ENCODE peak calls at places on chromosome 6, in four cellular contexts. One of them, this sample, is unnamed.

GRCh38 chr6:109874086-109874485 is 104.0 kb upstream of the GPR6 start:
- DNase-seq in BJ: no peak
- DNase-seq in body of pancreas: no peak
- DNase-seq in breast epithelium: no peak
- DNase-seq in this sample: no peak

GRCh38 chr6:12348530-12349511 is 58.7 kb downstream of the EDN1 start:
- DNase-seq in BJ: peak; percentile 59
- DNase-seq in body of pancreas: peak; percentile 14
- DNase-seq in breast epithelium: no peak
- DNase-seq in this sample: peak; percentile 44

GRCh38 chr6:79630883-79631799 is at the start of gene SH3BGRL2:
- DNase-seq in BJ: no peak
- DNase-seq in body of pancreas: peak; percentile 93
- DNase-seq in breast epithelium: peak; percentile 70
- DNase-seq in this sample: no peak

GRCh38 chr6:85404497-85405174 is 45.2 kb upstream of the NT5E start:
- DNase-seq in BJ: peak; percentile 74
- DNase-seq in body of pancreas: peak; percentile 52
- DNase-seq in breast epithelium: no peak
- DNase-seq in this sample: peak; percentile 92

GRCh38 chr6:8066108-8066507 is 1.9 kb upstream of the BLOC1S5 start:
- DNase-seq in BJ: no peak
- DNase-seq in body of pancreas: no peak
- DNase-seq in breast epithelium: no peak
- DNase-seq in this sample: no peak

GRCh38 chr6:166540631-166541331 is 45.7 kb downstream of the RAMACL start:
- DNase-seq in BJ: no peak
- DNase-seq in body of pancreas: peak; percentile 25
- DNase-seq in breast epithelium: no peak
- DNase-seq in this sample: no peak

GRCh38 chr6:109455502-109456282 is at the start of gene MICAL1:
- DNase-seq in BJ: no peak
- DNase-seq in body of pancreas: peak; percentile 75
- DNase-seq in breast epithelium: no peak
- DNase-seq in this sample: no peak

GRCh38 chr6:72522735-72523141 is 99.1 kb upstream of the KCNQ5 start:
- DNase-seq in BJ: no peak
- DNase-seq in body of pancreas: peak; percentile 50
- DNase-seq in breast epithelium: no peak
- DNase-seq in this sample: no peak

GRCh38 chr6:169640347-169640972 is 61.4 kb downstream of the WDR27 start:
- DNase-seq in BJ: no peak
- DNase-seq in body of pancreas: no peak
- DNase-seq in breast epithelium: no peak
- DNase-seq in this sample: peak; percentile 24

GRCh38 chr6:97401533-97401932 is 118.5 kb upstream of the MMS22L start:
- DNase-seq in BJ: peak; percentile 17
- DNase-seq in body of pancreas: no peak
- DNase-seq in breast epithelium: no peak
- DNase-seq in this sample: no peak

GRCh38 chr6:131216277-131216676 is 81.0 kb downstream of the AKAP7 start:
- DNase-seq in BJ: no peak
- DNase-seq in body of pancreas: no peak
- DNase-seq in breast epithelium: no peak
- DNase-seq in this sample: no peak

GRCh38 chr6:110799655-110800054 is 15.6 kb downstream of the CDK19 start:
- DNase-seq in BJ: no peak
- DNase-seq in body of pancreas: no peak
- DNase-seq in breast epithelium: no peak
- DNase-seq in this sample: no peak

GRCh38 chr6:17200395-17200794 is 80.8 kb upstream of the RBM24 start:
- DNase-seq in BJ: no peak
- DNase-seq in body of pancreas: no peak
- DNase-seq in breast epithelium: no peak
- DNase-seq in this sample: no peak

GRCh38 chr6:42520786-42521607 is 42.8 kb upstream of the UBR2 start:
- DNase-seq in BJ: no peak
- DNase-seq in body of pancreas: no peak
- DNase-seq in breast epithelium: no peak
- DNase-seq in this sample: no peak

GRCh38 chr6:5175195-5175594 is 85.6 kb downstream of the LYRM4 start:
- DNase-seq in BJ: no peak
- DNase-seq in body of pancreas: no peak
- DNase-seq in breast epithelium: no peak
- DNase-seq in this sample: no peak

GRCh38 chr6:24489881-24490280 is 503 bp upstream of the GPLD1 start:
- DNase-seq in BJ: no peak
- DNase-seq in body of pancreas: peak; percentile 65
- DNase-seq in breast epithelium: no peak
- DNase-seq in this sample: peak; percentile 35

GRCh38 chr6:5351552-5351951 is 90.2 kb downstream of the FARS2 start:
- DNase-seq in BJ: no peak
- DNase-seq in body of pancreas: no peak
- DNase-seq in breast epithelium: no peak
- DNase-seq in this sample: no peak

GRCh38 chr6:116388924-116389323 is 18.2 kb downstream of the DSE start:
- DNase-seq in BJ: no peak
- DNase-seq in body of pancreas: no peak
- DNase-seq in breast epithelium: no peak
- DNase-seq in this sample: no peak

GRCh38 chr6:168159503-168159902 is 80.5 kb upstream of the FRMD1 start:
- DNase-seq in BJ: no peak
- DNase-seq in body of pancreas: no peak
- DNase-seq in breast epithelium: no peak
- DNase-seq in this sample: no peak

GRCh38 chr6:13302751-13303667 is 25.3 kb downstream of the TBC1D7 start:
- DNase-seq in BJ: peak; percentile 98
- DNase-seq in body of pancreas: peak; percentile 82
- DNase-seq in breast epithelium: no peak
- DNase-seq in this sample: peak; percentile 87

GRCh38 chr6:169227116-169227515 is 26.5 kb downstream of the THBS2 start:
- DNase-seq in BJ: no peak
- DNase-seq in body of pancreas: no peak
- DNase-seq in breast epithelium: no peak
- DNase-seq in this sample: no peak

GRCh38 chr6:168186438-168186837 is 107.4 kb upstream of the FRMD1 start:
- DNase-seq in BJ: no peak
- DNase-seq in body of pancreas: no peak
- DNase-seq in breast epithelium: no peak
- DNase-seq in this sample: no peak

GRCh38 chr6:139708342-139709199 is 334.1 kb upstream of the CITED2 start:
- DNase-seq in BJ: peak; percentile 66
- DNase-seq in body of pancreas: peak; percentile 51
- DNase-seq in breast epithelium: no peak
- DNase-seq in this sample: peak; percentile 87

GRCh38 chr6:118565317-118565960 is 17.3 kb downstream of the PLN start:
- DNase-seq in BJ: no peak
- DNase-seq in body of pancreas: peak; percentile 49
- DNase-seq in breast epithelium: no peak
- DNase-seq in this sample: no peak

GRCh38 chr6:56642366-56643261 is at the start of gene DST:
- DNase-seq in BJ: peak; percentile 92
- DNase-seq in body of pancreas: no peak
- DNase-seq in breast epithelium: no peak
- DNase-seq in this sample: peak; percentile 89

DNA sequence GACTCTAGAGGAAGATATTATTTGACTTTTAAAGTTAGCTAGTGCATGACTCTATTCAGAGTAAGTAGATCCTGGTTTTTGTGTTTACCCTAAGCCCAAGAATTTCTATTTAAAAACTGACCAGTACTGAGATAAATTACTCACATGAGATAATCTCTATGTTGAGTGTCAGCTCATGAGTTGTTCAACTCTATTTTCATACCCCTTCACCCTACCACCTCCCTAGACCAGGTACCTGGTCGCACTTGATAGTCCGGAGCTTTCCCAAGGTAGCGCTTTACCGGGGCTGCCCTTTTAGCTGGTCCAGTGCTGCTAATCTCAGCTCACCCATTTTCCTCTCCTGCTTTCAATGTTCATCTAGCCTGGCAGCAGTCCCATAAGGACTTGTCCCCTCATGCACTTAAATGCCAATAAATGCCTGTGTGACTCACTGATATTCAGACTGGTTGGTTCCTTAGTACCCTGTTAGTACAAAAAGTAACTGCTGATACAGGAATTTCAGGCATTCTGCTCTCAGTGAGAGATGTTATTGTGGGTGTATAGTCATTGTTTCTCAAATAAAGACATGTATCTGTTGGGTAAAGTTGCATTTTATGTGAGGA is 503.9 kb downstream of the ADGRB3 start:
- DNase-seq in BJ: no peak
- DNase-seq in body of pancreas: no peak
- DNase-seq in breast epithelium: no peak
- DNase-seq in this sample: no peak
- H3K4me3 ChIP-seq in BJ: no peak overlapping the region
- H3K4me3 ChIP-seq in body of pancreas: no peak overlapping the region
- H3K4me3 ChIP-seq in breast epithelium: no peak overlapping the region
- H3K4me3 ChIP-seq in this sample: no peak overlapping the region

GRCh38 chr6:147347179-147347881 is 143.1 kb downstream of the STXBP5 start:
- DNase-seq in BJ: no peak
- DNase-seq in body of pancreas: no peak
- DNase-seq in breast epithelium: no peak
- DNase-seq in this sample: no peak

GRCh38 chr6:147345902-147346301 is 141.7 kb downstream of the STXBP5 start:
- DNase-seq in BJ: no peak
- DNase-seq in body of pancreas: no peak
- DNase-seq in breast epithelium: no peak
- DNase-seq in this sample: no peak

DNA sequence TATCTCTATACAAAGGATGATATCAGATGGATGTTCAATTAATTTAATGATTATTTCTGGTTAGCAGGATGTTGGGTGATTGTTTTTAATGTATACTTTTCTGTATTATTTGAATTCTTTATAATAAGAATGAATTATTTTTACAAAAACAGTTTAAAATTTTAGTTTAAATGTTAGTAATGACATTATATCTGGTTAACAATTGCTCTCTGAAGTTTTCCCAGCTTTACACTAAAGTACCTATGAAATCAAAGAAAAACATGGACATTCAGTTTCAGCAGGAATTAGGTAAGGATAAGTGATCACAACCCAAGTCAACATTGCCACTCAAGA is 143.6 kb downstream of the STXBP5 start:
- DNase-seq in BJ: no peak
- DNase-seq in body of pancreas: no peak
- DNase-seq in breast epithelium: no peak
- DNase-seq in this sample: no peak
- TF ChIP-seq CTCF in BJ: no peak
- TF ChIP-seq CTCF in body of pancreas: no peak
- TF ChIP-seq CTCF in breast epithelium: no peak
- TF ChIP-seq CTCF in this sample: no peak

GRCh38 chr6:108120311-108120710 is 45.5 kb upstream of the NR2E1 start:
- DNase-seq in BJ: no peak
- DNase-seq in body of pancreas: no peak
- DNase-seq in breast epithelium: no peak
- DNase-seq in this sample: no peak

GRCh38 chr6:108119212-108120141 is 44.9 kb upstream of the OSTM1 start:
- DNase-seq in BJ: no peak
- DNase-seq in body of pancreas: no peak
- DNase-seq in breast epithelium: no peak
- DNase-seq in this sample: no peak

GRCh38 chr6:108117427-108118358 is 43.2 kb upstream of the OSTM1 start:
- DNase-seq in BJ: no peak
- DNase-seq in body of pancreas: peak; percentile 25
- DNase-seq in breast epithelium: no peak
- DNase-seq in this sample: no peak

GRCh38 chr6:108118359-108118724 is 43.8 kb upstream of the OSTM1 start:
- DNase-seq in BJ: no peak
- DNase-seq in body of pancreas: no peak
- DNase-seq in breast epithelium: no peak
- DNase-seq in this sample: no peak

DNA sequence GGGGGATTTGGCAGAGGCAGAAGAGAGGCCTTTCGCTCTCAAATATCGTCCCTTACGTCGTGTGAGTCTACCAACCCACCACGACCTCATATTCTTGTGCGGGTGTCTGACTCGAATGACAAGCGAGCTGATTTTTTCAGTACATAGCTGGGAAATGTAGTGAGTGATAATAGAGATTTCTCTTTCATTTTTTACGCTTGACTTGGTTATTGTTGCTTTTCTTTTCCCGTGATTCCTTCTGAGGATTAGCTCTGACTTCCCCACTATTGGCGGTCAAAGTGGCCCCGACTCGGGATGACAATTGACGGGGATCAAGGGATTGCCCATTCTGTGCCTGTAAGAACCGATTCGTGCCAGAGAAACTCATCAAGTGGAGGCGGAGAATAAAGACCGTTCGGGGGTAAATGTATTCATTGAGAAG is 44.3 kb upstream of the OSTM1 start:
- DNase-seq in BJ: no peak
- DNase-seq in body of pancreas: no peak
- DNase-seq in breast epithelium: no peak
- DNase-seq in this sample: no peak
- H3K4me3 ChIP-seq in BJ: peak overlapping the region; percentile 7
- H3K4me3 ChIP-seq in body of pancreas: no peak overlapping the region
- H3K4me3 ChIP-seq in breast epithelium: peak overlapping the region; percentile 67
- H3K4me3 ChIP-seq in this sample: peak overlapping the region; percentile 7

GRCh38 chr6:47079638-47080037 is 37.5 kb upstream of the ADGRF1 start:
- DNase-seq in BJ: no peak
- DNase-seq in body of pancreas: no peak
- DNase-seq in breast epithelium: no peak
- DNase-seq in this sample: no peak
- TF ChIP-seq CTCF in BJ: peak; percentile 12
- TF ChIP-seq CTCF in body of pancreas: no peak
- TF ChIP-seq CTCF in breast epithelium: no peak
- TF ChIP-seq CTCF in this sample: no peak

GRCh38 chr6:122676146-122676545 is 65.9 kb downstream of the PKIB start:
- DNase-seq in BJ: no peak
- DNase-seq in body of pancreas: no peak
- DNase-seq in breast epithelium: no peak
- DNase-seq in this sample: no peak

GRCh38 chr6:122673345-122673961 is 63.2 kb downstream of the PKIB start:
- DNase-seq in BJ: no peak
- DNase-seq in body of pancreas: no peak
- DNase-seq in breast epithelium: no peak
- DNase-seq in this sample: no peak

GRCh38 chr6:122678841-122679240 is 68.6 kb downstream of the PKIB start:
- DNase-seq in BJ: no peak
- DNase-seq in body of pancreas: no peak
- DNase-seq in breast epithelium: no peak
- DNase-seq in this sample: no peak

GRCh38 chr6:122677436-122677835 is 67.2 kb downstream of the PKIB start:
- DNase-seq in BJ: no peak
- DNase-seq in body of pancreas: no peak
- DNase-seq in breast epithelium: no peak
- DNase-seq in this sample: no peak

DNA sequence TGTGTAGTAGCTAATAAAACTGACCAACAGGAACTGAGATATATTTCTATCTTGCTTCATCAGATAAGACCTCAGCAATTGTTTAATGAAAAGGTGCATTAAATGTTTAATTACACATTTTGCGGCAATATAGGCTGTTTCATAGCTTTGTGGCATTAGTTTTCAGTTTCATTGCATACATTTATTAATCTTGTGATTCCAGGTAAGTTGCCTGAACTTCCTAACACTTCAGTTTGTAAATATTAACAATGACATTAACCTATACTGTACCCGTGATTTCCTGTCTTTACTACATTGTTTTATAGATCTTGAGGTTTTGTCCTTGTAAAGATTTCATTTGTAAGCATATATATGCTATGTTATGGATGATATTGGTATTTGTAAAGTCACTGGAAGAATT is 66.5 kb downstream of the PKIB start:
- DNase-seq in BJ: no peak
- DNase-seq in body of pancreas: no peak
- DNase-seq in breast epithelium: no peak
- DNase-seq in this sample: no peak
- H3K4me3 ChIP-seq in BJ: no peak overlapping the region
- H3K4me3 ChIP-seq in body of pancreas: no peak overlapping the region
- H3K4me3 ChIP-seq in breast epithelium: no peak overlapping the region
- H3K4me3 ChIP-seq in this sample: no peak overlapping the region

This sample was measured in AG09309.